ENCODE peak calls at places on chromosomes 6 and 20, in four cellular contexts. E is neuronal stem cell, K is H1, Y is H9. W is an unnamed sample. For H3K4me1, the result is how much of the 10 kb centered on the place peaks cover.

GRCh38 chr6:134199848-134200606 is 117.9 kb downstream of the SGK1 start:
- DNase-seq in K (no peak), Y (no peak), E (no peak), W (no peak)

GRCh38 chr6:121479486-121480098 is 44.1 kb downstream of the GJA1 start:
- DNase-seq in Y (no peak), K (no peak), E (no peak), W (no peak)

GRCh38 chr6:132314432-132314831 is 86.8 kb downstream of the MOXD1 start:
- DNase-seq in E (no peak), Y (no peak), K (no peak), W (no peak)

GRCh38 chr20:64232794-64233193 is 22.8 kb upstream of the PCMTD2 start:
- DNase-seq in Y (no peak), E (no peak), K (no peak), W (no peak)

GRCh38 chr6:33433001-33433559 is 13.2 kb downstream of the SYNGAP1 start:
- DNase-seq in Y (peak), K (no peak), E (no peak), W (no peak)

GRCh38 chr6:81451787-81452186 is 300.7 kb downstream of the TENT5A start:
- DNase-seq in Y (no peak), E (peak), K (no peak), W (peak)

GRCh38 chr6:30111266-30111856 is 1.5 kb downstream of the TRIM31 start:
- DNase-seq in K (no peak), Y (no peak), E (no peak), W (no peak)

GRCh38 chr20:62269378-62269777 is 31.1 kb downstream of the OSBPL2 start:
- DNase-seq in E (no peak), K (no peak), Y (no peak), W (no peak)

GRCh38 chr20:48722737-48723191 is 105.0 kb downstream of the PREX1 start:
- DNase-seq in E (no peak), K (no peak), Y (no peak), W (peak)

GRCh38 chr6:111263837-111264236 is 176.5 kb downstream of the SLC16A10 start:
- DNase-seq in K (no peak), E (no peak), Y (no peak), W (peak)

GRCh38 chr20:24782221-24782620 is 166.8 kb upstream of the CST7 start:
- DNase-seq in K (no peak), E (no peak), Y (no peak), W (no peak)

GRCh38 chr6:118285791-118286190 is 262.3 kb upstream of the PLN start:
- DNase-seq in Y (no peak), E (no peak), K (no peak), W (no peak)

GRCh38 chr6:152636675-152637421 is at the start of gene SYNE1:
- DNase-seq in K (peak), E (peak), Y (peak), W (peak)

GRCh38 chr6:14499804-14500203 is 382.2 kb downstream of the CD83 start:
- DNase-seq in K (no peak), Y (no peak), E (no peak), W (peak)

GRCh38 chr6:2767327-2767985 is 2.3 kb downstream of the WRNIP1 start:
- DNase-seq in Y (no peak), K (no peak), E (no peak), W (no peak)

GRCh38 chr20:41327178-41327577 is 9.6 kb upstream of the ZHX3 start:
- DNase-seq in E (no peak), K (no peak), Y (no peak), W (no peak)

GRCh38 chr6:11618533-11618932 is 81.0 kb downstream of the TMEM170B start:
- DNase-seq in E (no peak), Y (no peak), K (no peak), W (peak)

GRCh38 chr20:49814057-49814675 is 1.5 kb downstream of the SLC9A8 start:
- DNase-seq in E (no peak), Y (no peak), K (no peak), W (no peak)

GRCh38 chr6:40825085-40825484 is 213.9 kb downstream of the UNC5CL start:
- DNase-seq in Y (no peak), E (no peak), K (no peak), W (no peak)

GRCh38 chr6:113734886-113735481 is 122.2 kb upstream of the MARCKS start:
- DNase-seq in Y (no peak), K (peak), E (no peak), W (peak)

GRCh38 chr20:45358282-45359068 is 4.5 kb upstream of the SYS1 start:
- DNase-seq in K (no peak), Y (no peak), E (no peak), W (peak)

GRCh38 chr6:57193177-57193576 is 21.1 kb downstream of the BAG2 start:
- DNase-seq in Y (no peak), E (no peak), K (no peak), W (no peak)

GRCh38 chr6:98107801-98108200 is 726.6 kb upstream of the POU3F2 start:
- DNase-seq in K (no peak), E (no peak), Y (no peak), W (no peak)

GRCh38 chr6:6912841-6913240 is 194.9 kb upstream of the RREB1 start:
- DNase-seq in K (no peak), Y (no peak), E (no peak), W (peak)

GRCh38 chr6:15521516-15521915 is 141.3 kb downstream of the DTNBP1 start:
- DNase-seq in E (no peak), Y (no peak), K (no peak), W (no peak)

GRCh38 chr6:134447423-134447822 is 129.5 kb upstream of the SGK1 start:
- DNase-seq in Y (no peak), K (no peak), E (no peak), W (no peak)

GRCh38 chr6:26086214-26086613 is 1.0 kb upstream of the HFE start:
- DNase-seq in Y (no peak), E (no peak), K (no peak), W (no peak)

GRCh38 chr6:77040566-77041195 is 422.6 kb downstream of the HTR1B start:
- DNase-seq in E (no peak), Y (no peak), K (no peak), W (no peak)

GRCh38 chr20:35279533-35280174 is 1.7 kb upstream of the MMP24OS start:
- DNase-seq in Y (no peak), E (no peak), K (no peak), W (no peak)

GRCh38 chr6:15491255-15491985 is 171.4 kb downstream of the DTNBP1 start:
- DNase-seq in E (peak), K (peak), Y (peak), W (peak)

GRCh38 chr20:10263385-10264165 is 44.9 kb downstream of the SNAP25 start:
- DNase-seq in Y (no peak), K (no peak), E (no peak), W (peak)

GRCh38 chr20:10260316-10260715 is 41.7 kb downstream of the SNAP25 start:
- DNase-seq in Y (no peak), K (no peak), E (no peak), W (no peak)

GRCh38 chr20:10268636-10269035 is 50.0 kb downstream of the SNAP25 start:
- DNase-seq in E (no peak), K (no peak), Y (no peak), W (no peak)

GRCh38 chr20:10261702-10262101 is 43.1 kb downstream of the SNAP25 start:
- DNase-seq in K (no peak), Y (no peak), E (no peak), W (no peak)

GRCh38 chr20:10264166-10264558 is 45.5 kb downstream of the SNAP25 start:
- DNase-seq in E (no peak), Y (no peak), K (no peak), W (peak)
- H3K14ac ChIP-seq in E (no peak), Y (no peak), K (no peak), W (no peak)

GRCh38 chr6:109002100-109002697 is 92.4 kb downstream of the SESN1 start:
- DNase-seq in Y (no peak), K (no peak), E (no peak), W (peak)
- H3K4me1 ChIP-seq in Y (under half), K (under half), E (under half), W (under half)

GRCh38 chr20:21208999-21209398 is 83.1 kb downstream of the KIZ start:
- DNase-seq in Y (no peak), K (no peak), E (no peak), W (no peak)

GRCh38 chr20:21209668-21210067 is 83.8 kb downstream of the KIZ start:
- DNase-seq in E (no peak), Y (no peak), K (no peak), W (no peak)

GRCh38 chr20:21213691-21214090 is 87.8 kb downstream of the KIZ start:
- DNase-seq in Y (no peak), E (no peak), K (no peak), W (no peak)

GRCh38 chr20:21214431-21214830 is 88.5 kb downstream of the KIZ start:
- DNase-seq in E (no peak), K (no peak), Y (no peak), W (no peak)
- H2AFZ ChIP-seq in E (no peak), K (no peak), Y (no peak), W (no peak)

DNA sequence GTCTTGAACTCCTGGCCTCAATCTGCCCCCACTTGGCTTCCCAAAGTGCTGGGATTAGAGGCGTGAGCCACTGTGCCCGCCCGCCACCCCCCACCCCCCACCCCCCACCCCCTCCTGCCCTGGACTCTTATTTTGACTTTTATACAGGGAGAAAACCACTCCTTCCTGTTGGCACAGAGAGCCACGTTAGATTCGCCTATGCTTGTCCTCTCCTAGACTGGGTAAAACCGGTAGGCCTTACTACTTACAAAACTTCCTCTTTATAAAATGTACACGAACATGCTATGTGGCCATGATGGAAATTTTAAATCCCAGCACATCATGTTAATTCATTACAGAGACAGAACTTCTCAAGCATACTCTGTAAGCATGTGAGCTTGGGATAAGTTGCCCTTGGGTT is 124.2 kb downstream of the SLC24A3 start:
- DNase-seq in Y (no peak), K (no peak), E (no peak), W (no peak)
- H3K14ac ChIP-seq in Y (no peak), K (no peak), E (no peak), W (no peak)

GRCh38 chr20:1375515-1375914 is 17.3 kb downstream of the FKBP1A start:
- DNase-seq in E (no peak), K (peak), Y (no peak), W (peak)
- H3K4me1 ChIP-seq in E (under half), K (under half), Y (under half), W (under half)

GRCh38 chr20:59253779-59254319 is 46.6 kb upstream of the EDN3 start:
- DNase-seq in K (no peak), E (no peak), Y (no peak), W (no peak)

GRCh38 chr20:59258103-59258705 is 42.2 kb upstream of the EDN3 start:
- DNase-seq in Y (no peak), E (no peak), K (no peak), W (no peak)

GRCh38 chr20:59250293-59250692 is 50.1 kb upstream of the EDN3 start:
- DNase-seq in E (no peak), Y (no peak), K (no peak), W (no peak)

GRCh38 chr20:59255256-59255655 is 45.2 kb upstream of the EDN3 start:
- DNase-seq in K (no peak), Y (no peak), E (no peak), W (no peak)

GRCh38 chr20:59253325-59253724 is 47.1 kb upstream of the EDN3 start:
- DNase-seq in E (no peak), K (no peak), Y (no peak), W (no peak)
- H2AFZ ChIP-seq in E (no peak), K (no peak), Y (no peak), W (no peak)

GRCh38 chr6:45442716-45443115 is 65.0 kb upstream of the SUPT3H start:
- DNase-seq in E (no peak), K (no peak), Y (no peak), W (no peak)
- H3K14ac ChIP-seq in E (no peak), K (no peak), Y (no peak), W (peak)

GRCh38 chr6:44271406-44271723 is 1.1 kb downstream of the TMEM151B start:
- DNase-seq in K (peak), Y (no peak), E (no peak), W (no peak)
- H3K4me1 ChIP-seq in K (under half), Y (under half), E (under half), W (under half)